ENCODE peak calls at places on chromosome 15, in six cellular contexts. U is A549, K is transverse colon, H is GM12891, V is adrenal gland, L is GM12892. N is an unnamed sample.

GRCh38 chr15:61701455-61701854 is 358.8 kb downstream of the VPS13C start:
- DNase-seq in K (no peak), U (no peak), H (no peak), L (no peak), V (no peak), N (no peak)

GRCh38 chr15:36029606-36030005 is 483.6 kb upstream of the DPH6 start:
- DNase-seq in U (no peak), L (no peak), K (no peak), H (no peak), V (no peak), N (no peak)

GRCh38 chr15:95017950-95018349 is 786.6 kb downstream of the MCTP2 start:
- DNase-seq in L (no peak), H (no peak), K (peak), V (peak), U (no peak), N (no peak)

GRCh38 chr15:49832421-49832980 is 211.7 kb downstream of the DTWD1 start:
- DNase-seq in K (peak), U (no peak), L (no peak), H (no peak), V (peak), N (peak)

GRCh38 chr15:84826369-84826823 is 9.2 kb downstream of the ALPK3 start:
- DNase-seq in U (peak), K (peak), L (no peak), V (no peak), H (peak), N (peak)

GRCh38 chr15:70249616-70250015 is 151.9 kb upstream of the TLE3 start:
- DNase-seq in V (no peak), H (no peak), U (no peak), K (no peak), L (no peak), N (no peak)

GRCh38 chr15:58404722-58405121 is 27.1 kb upstream of the LIPC start:
- DNase-seq in H (no peak), L (no peak), U (no peak), V (no peak), K (no peak), N (no peak)

GRCh38 chr15:31297221-31297879 is 29.3 kb upstream of the KLF13 start:
- DNase-seq in H (no peak), V (no peak), U (no peak), L (no peak), K (no peak), N (no peak)

GRCh38 chr15:48913141-48913540 is 35.2 kb downstream of the EID1 start:
- DNase-seq in K (no peak), U (no peak), L (no peak), H (no peak), V (no peak), N (no peak)

GRCh38 chr15:99717129-99718024 is 15.9 kb downstream of the LYSMD4 start:
- DNase-seq in K (no peak), V (no peak), U (no peak), H (peak), L (no peak), N (no peak)

GRCh38 chr15:67762610-67763368 is 62.5 kb upstream of the SKOR1 start:
- DNase-seq in U (no peak), V (no peak), L (peak), K (no peak), H (peak), N (no peak)

GRCh38 chr15:25715536-25716413 is 147.4 kb downstream of the ATP10A start:
- DNase-seq in U (no peak), V (no peak), L (no peak), K (no peak), H (no peak), N (no peak)

GRCh38 chr15:40314723-40315276 is 7.1 kb upstream of the PLCB2 start:
- DNase-seq in L (no peak), U (no peak), H (no peak), K (no peak), V (no peak), N (no peak)
- TF ChIP-seq POLR2A in L (no peak), U (no peak), H (no peak), K (no peak), V (no peak), N (no peak)

GRCh38 chr15:57382222-57382621 is 5.9 kb downstream of the CGNL1 start:
- DNase-seq in V (no peak), L (no peak), K (no peak), U (no peak), H (no peak), N (no peak)
- TF ChIP-seq POLR2A in V (no peak), L (no peak), K (no peak), U (no peak), H (no peak), N (no peak)

DNA sequence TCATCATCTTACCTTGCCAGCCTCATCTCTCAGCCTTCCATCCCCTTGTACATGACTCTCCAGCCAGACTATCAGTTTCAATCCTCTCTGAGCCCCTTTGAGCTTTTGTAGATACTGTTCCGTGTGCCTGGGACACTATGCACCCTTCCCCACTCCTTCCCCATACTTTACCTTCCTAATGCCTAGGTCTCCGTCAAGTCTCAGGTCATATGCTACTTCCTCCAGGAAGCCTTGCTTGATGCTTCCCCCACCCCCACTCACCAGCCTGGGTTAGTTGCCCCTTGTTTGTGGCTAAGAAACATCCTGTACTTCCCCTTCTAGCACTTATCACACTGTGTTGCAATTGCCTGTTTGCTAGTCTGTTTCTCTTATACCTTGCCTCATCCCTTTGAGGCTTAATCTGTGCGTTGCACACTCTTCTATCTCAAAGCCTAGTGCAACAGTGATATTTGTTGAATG is 6.7 kb upstream of the USP3 start:
- DNase-seq in H (no peak), L (no peak), V (no peak), U (no peak), K (peak), N (no peak)
- TF ChIP-seq POLR2A in H (no peak), L (no peak), V (no peak), U (no peak), K (no peak), N (no peak)

DNA sequence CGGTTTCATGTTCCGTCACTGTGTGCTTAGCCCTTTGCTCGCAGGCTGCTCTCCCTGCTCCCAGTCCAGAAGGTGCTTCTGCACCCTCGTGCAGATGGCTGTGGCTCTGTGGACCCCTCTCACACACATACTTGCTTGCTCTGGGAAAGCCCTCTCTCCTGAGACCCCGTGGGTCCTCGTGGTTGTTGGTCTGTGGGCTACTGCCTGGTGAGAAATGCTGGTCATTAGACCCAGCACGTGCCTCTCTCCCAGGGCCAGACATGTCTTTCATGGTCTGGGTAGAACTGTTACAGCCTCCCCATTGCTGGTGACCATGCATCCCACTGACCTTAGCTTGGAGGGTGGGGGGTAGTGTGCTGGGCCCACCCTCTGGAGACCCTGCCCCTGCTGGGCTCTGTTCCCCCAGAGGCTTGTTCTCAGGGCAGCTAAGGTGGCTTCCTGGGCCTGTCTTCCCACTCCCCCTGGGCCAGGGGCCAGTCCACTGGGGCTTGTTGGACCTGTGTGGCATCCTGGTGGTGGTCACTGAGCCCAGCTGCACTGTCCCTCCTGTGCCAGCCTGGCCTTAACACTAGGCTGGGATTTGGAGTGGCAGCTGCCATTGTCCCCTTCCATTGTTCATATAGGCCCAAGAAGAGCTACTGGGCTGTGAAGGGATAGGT is 10.6 kb downstream of the C15orf39 start:
- DNase-seq in K (no peak), L (no peak), V (no peak), U (no peak), H (no peak), N (no peak)
- TF ChIP-seq POLR2A in K (no peak), L (peak), V (no peak), U (no peak), H (no peak), N (no peak)

GRCh38 chr15:74460903-74461846 is at the start of gene UBL7:
- DNase-seq in U (peak), V (peak), K (peak), L (peak), H (peak), N (peak)
- TF ChIP-seq POLR2A in U (peak), V (peak), K (peak), L (peak), H (peak), N (peak)

GRCh38 chr15:56361978-56362377 is 3.2 kb upstream of the TEX9 start:
- DNase-seq in H (no peak), L (no peak), K (no peak), V (no peak), U (no peak), N (no peak)

GRCh38 chr15:56366211-56366610 is 985 bp downstream of the TEX9 start:
- DNase-seq in L (no peak), V (no peak), K (no peak), U (no peak), H (no peak), N (no peak)

GRCh38 chr15:56367156-56367555 is 1.9 kb downstream of the TEX9 start:
- DNase-seq in U (no peak), K (no peak), V (no peak), H (no peak), L (no peak), N (no peak)

GRCh38 chr15:56369234-56369633 is 4.0 kb downstream of the TEX9 start:
- DNase-seq in L (no peak), K (no peak), H (no peak), U (no peak), V (no peak), N (no peak)

DNA sequence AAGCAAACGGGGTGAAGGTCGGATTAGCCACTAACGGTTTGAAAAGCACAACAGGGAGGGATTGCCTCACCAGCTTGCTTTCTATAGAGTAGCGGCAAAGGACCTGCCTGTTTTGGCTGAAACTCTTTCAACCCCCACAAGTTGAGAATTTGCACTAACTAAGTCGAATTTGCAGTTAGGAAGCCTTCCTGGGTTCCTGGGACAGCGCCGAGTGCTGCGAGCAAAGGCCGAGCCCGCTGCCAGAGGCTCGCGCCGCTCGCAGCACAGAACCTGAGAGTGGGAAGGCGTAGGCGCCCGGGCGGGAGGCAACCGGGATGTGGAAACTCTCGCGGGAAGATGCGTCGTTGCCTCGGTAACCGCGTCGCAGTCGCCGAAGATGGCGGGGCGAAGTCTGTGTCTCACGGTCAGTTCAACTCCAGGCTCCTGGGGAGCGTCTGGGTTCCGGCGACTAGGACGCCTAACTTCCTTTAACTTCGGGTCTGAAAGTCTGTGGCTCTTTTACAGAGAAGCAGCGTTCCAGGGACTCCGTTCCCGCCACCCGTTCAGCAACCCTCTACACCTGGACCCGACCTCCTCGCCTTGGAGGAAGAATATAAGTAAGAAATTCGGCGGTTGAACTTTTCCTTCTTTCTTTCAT is at the start of gene TEX9:
- DNase-seq in L (peak), U (peak), H (peak), V (peak), K (peak), N (peak)
- TF ChIP-seq POLR2A in L (peak), U (peak), H (peak), V (peak), K (peak), N (peak)

GRCh38 chr15:89150286-89150685 is 62.0 kb downstream of the ABHD2 start:
- DNase-seq in L (no peak), U (no peak), H (no peak), V (no peak), K (no peak), N (no peak)

GRCh38 chr15:89143503-89144162 is 55.4 kb downstream of the ABHD2 start:
- DNase-seq in H (no peak), K (no peak), U (no peak), V (no peak), L (no peak), N (no peak)

GRCh38 chr15:89150762-89151305 is 62.6 kb downstream of the ABHD2 start:
- DNase-seq in L (no peak), U (no peak), V (no peak), H (no peak), K (no peak), N (no peak)

GRCh38 chr15:89148126-89148525 is 59.9 kb downstream of the ABHD2 start:
- DNase-seq in U (no peak), K (no peak), H (no peak), L (no peak), V (no peak), N (no peak)

DNA sequence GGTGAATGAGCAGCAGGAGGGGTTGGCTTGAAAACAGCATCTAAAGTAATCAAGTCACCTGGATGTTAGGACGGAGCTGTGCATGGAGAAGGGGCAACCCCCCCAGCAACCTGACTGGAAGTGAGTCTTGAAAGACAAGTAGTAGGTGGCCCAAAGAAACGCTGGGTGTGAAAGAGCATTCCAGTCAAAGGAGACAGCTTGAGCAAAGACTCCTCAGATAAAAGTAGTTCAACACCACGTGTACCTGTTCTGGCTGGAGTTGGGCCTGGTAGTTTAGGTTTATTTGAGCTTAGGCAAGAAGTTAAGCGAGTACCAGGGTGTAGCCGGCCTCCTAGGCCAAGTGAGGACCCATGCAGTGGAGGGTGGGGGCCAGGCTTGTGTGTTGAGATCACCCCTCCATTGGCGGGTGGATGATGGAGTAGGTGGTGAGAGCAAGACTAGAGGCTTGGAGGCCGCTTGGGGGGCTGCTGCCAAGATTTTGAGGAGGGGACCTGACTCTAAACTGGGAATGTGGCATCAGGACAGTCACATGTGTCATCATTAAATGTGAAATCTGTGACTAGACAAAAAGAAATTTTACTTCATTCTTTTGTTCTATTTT is 61.3 kb downstream of the ABHD2 start:
- DNase-seq in U (no peak), H (no peak), L (no peak), V (no peak), K (no peak), N (no peak)
- TF ChIP-seq POLR2A in U (no peak), H (no peak), L (no peak), V (no peak), K (no peak), N (no peak)

N was measured in erythroblast.